ENCODE peak calls at places on chromosomes 12 and 14, in six cellular contexts. L, Z, H, Y, U and N are unnamed samples.

GRCh38 chr12:67269632-67270578 is 747 bp downstream of the CAND1 start:
- DNase-seq in L (peak; percentile 28), U (peak; percentile 36), H (peak; percentile 33), Y (no peak), Z (peak; percentile 31), N (peak; percentile 66)

GRCh38 chr12:78229491-78230209 is 399.0 kb downstream of the NAV3 start:
- DNase-seq in U (peak; percentile 21), Z (no peak), L (no peak), H (no peak), Y (peak; percentile 30), N (peak; percentile 35)

GRCh38 chr12:27343255-27344000 is 10.8 kb downstream of the BMAL2 start:
- DNase-seq in U (peak; percentile 82), Y (peak; percentile 97), L (no peak), H (no peak), Z (no peak), N (no peak)

GRCh38 chr12:32743264-32743663 is 12.4 kb downstream of the YARS2 start:
- DNase-seq in H (no peak), U (no peak), L (no peak), Y (no peak), Z (no peak), N (no peak)

GRCh38 chr14:105161964-105162363 is 6.6 kb downstream of the JAG2 start:
- DNase-seq in Y (no peak), U (no peak), H (no peak), Z (no peak), L (no peak), N (no peak)

GRCh38 chr12:119666900-119667576 is 895 bp upstream of the PRKAB1 start:
- DNase-seq in L (no peak), H (no peak), Y (no peak), Z (no peak), U (no peak), N (no peak)

GRCh38 chr12:97716356-97716755 is 253.8 kb downstream of the RMST start:
- DNase-seq in U (no peak), H (no peak), Z (no peak), L (no peak), Y (no peak), N (no peak)

GRCh38 chr12:108328420-108328819 is 10.7 kb downstream of the CMKLR1 start:
- DNase-seq in H (no peak), L (no peak), Z (no peak), U (no peak), Y (no peak), N (no peak)

GRCh38 chr12:132497514-132498405 is 7.8 kb downstream of the FBRSL1 start:
- DNase-seq in H (no peak), L (no peak), U (no peak), Y (no peak), Z (no peak), N (no peak)

GRCh38 chr12:99523853-99524252 is 123.7 kb upstream of the GARIN6 start:
- DNase-seq in L (no peak), Z (no peak), U (no peak), Y (no peak), H (no peak), N (no peak)

GRCh38 chr14:103243764-103244737 is 90.0 kb upstream of the EIF5 start:
- DNase-seq in U (no peak), Y (no peak), H (no peak), Z (no peak), L (no peak), N (no peak)

GRCh38 chr12:45969084-45969483 is 21.3 kb downstream of the SCAF11 start:
- DNase-seq in H (no peak), Y (no peak), L (no peak), Z (no peak), U (peak; percentile 32), N (no peak)

GRCh38 chr14:23653046-23653445 is 16.9 kb downstream of the DHRS2 start:
- DNase-seq in H (no peak), Y (no peak), L (no peak), U (no peak), Z (no peak), N (no peak)